ENCODE peak calls at places on chromosomes 7 and 10, in ten cellular contexts. One of them, this sample, is unnamed.

GRCh38 chr7:5681423-5681822 is 100.0 kb downstream of the RNF216 start:
- DNase-seq in GM20000: no peak
- DNase-seq in CD4-positive, alpha-beta T cell: no peak
- DNase-seq in coronary artery: no peak
- DNase-seq in neural progenitor cell: no peak
- DNase-seq in mammary epithelial cell: no peak
- DNase-seq in HL-60: no peak
- DNase-seq in chondrocyte: peak; percentile 8
- DNase-seq in HFFc6: no peak
- DNase-seq in mesothelial cell of epicardium: no peak
- DNase-seq in this sample: no peak

GRCh38 chr10:80168679-80169380 is 36.3 kb downstream of the PLAC9 start:
- DNase-seq in mesothelial cell of epicardium: no peak
- DNase-seq in chondrocyte: no peak
- DNase-seq in neural progenitor cell: peak; percentile 29
- DNase-seq in mammary epithelial cell: no peak
- DNase-seq in coronary artery: no peak
- DNase-seq in CD4-positive, alpha-beta T cell: no peak
- DNase-seq in GM20000: peak; percentile 63
- DNase-seq in HFFc6: no peak
- DNase-seq in HL-60: peak; percentile 22
- DNase-seq in this sample: peak; percentile 41

GRCh38 chr7:139914306-139914747 is 85.3 kb downstream of the TBXAS1 start:
- DNase-seq in HFFc6: peak; percentile 27
- DNase-seq in mammary epithelial cell: no peak
- DNase-seq in HL-60: no peak
- DNase-seq in chondrocyte: no peak
- DNase-seq in mesothelial cell of epicardium: no peak
- DNase-seq in neural progenitor cell: no peak
- DNase-seq in GM20000: no peak
- DNase-seq in coronary artery: no peak
- DNase-seq in CD4-positive, alpha-beta T cell: no peak
- DNase-seq in this sample: no peak

GRCh38 chr10:72460271-72460670 is 105.6 kb upstream of the DNAJB12 start:
- DNase-seq in HFFc6: no peak
- DNase-seq in CD4-positive, alpha-beta T cell: no peak
- DNase-seq in mammary epithelial cell: no peak
- DNase-seq in GM20000: no peak
- DNase-seq in mesothelial cell of epicardium: no peak
- DNase-seq in neural progenitor cell: no peak
- DNase-seq in coronary artery: no peak
- DNase-seq in chondrocyte: no peak
- DNase-seq in HL-60: no peak
- DNase-seq in this sample: no peak

GRCh38 chr10:15744217-15744865 is 24.6 kb upstream of the ITGA8 start:
- DNase-seq in chondrocyte: no peak
- DNase-seq in CD4-positive, alpha-beta T cell: peak; percentile 3
- DNase-seq in mesothelial cell of epicardium: no peak
- DNase-seq in HFFc6: peak; percentile 45
- DNase-seq in mammary epithelial cell: peak; percentile 25
- DNase-seq in GM20000: peak; percentile 56
- DNase-seq in coronary artery: no peak
- DNase-seq in HL-60: peak; percentile 20
- DNase-seq in neural progenitor cell: peak; percentile 85
- DNase-seq in this sample: no peak

GRCh38 chr10:120477006-120477722 is 20.1 kb downstream of the PLPP4 start:
- DNase-seq in CD4-positive, alpha-beta T cell: no peak
- DNase-seq in mammary epithelial cell: no peak
- DNase-seq in HFFc6: peak; percentile 80
- DNase-seq in mesothelial cell of epicardium: no peak
- DNase-seq in chondrocyte: no peak
- DNase-seq in neural progenitor cell: no peak
- DNase-seq in HL-60: no peak
- DNase-seq in coronary artery: peak; percentile 14
- DNase-seq in GM20000: no peak
- DNase-seq in this sample: no peak

GRCh38 chr10:335151-335800 is 200.0 kb downstream of the ZMYND11 start:
- DNase-seq in mesothelial cell of epicardium: no peak
- DNase-seq in HFFc6: no peak
- DNase-seq in HL-60: no peak
- DNase-seq in chondrocyte: no peak
- DNase-seq in CD4-positive, alpha-beta T cell: no peak
- DNase-seq in GM20000: no peak
- DNase-seq in mammary epithelial cell: no peak
- DNase-seq in neural progenitor cell: no peak
- DNase-seq in coronary artery: peak; percentile 60
- DNase-seq in this sample: peak; percentile 15

GRCh38 chr10:110923856-110924493 is 4.6 kb downstream of the SHOC2 start:
- DNase-seq in HFFc6: no peak
- DNase-seq in CD4-positive, alpha-beta T cell: no peak
- DNase-seq in GM20000: peak; percentile 17
- DNase-seq in neural progenitor cell: no peak
- DNase-seq in coronary artery: no peak
- DNase-seq in HL-60: no peak
- DNase-seq in mammary epithelial cell: peak; percentile 0
- DNase-seq in mesothelial cell of epicardium: no peak
- DNase-seq in chondrocyte: no peak
- DNase-seq in this sample: no peak

GRCh38 chr7:129367700-129368388 is 66.4 kb upstream of the STRIP2 start:
- DNase-seq in GM20000: peak; percentile 70
- DNase-seq in CD4-positive, alpha-beta T cell: peak; percentile 65
- DNase-seq in mammary epithelial cell: peak; percentile 42
- DNase-seq in chondrocyte: no peak
- DNase-seq in HL-60: peak; percentile 71
- DNase-seq in mesothelial cell of epicardium: peak; percentile 58
- DNase-seq in neural progenitor cell: peak; percentile 86
- DNase-seq in coronary artery: no peak
- DNase-seq in HFFc6: peak; percentile 41
- DNase-seq in this sample: peak; percentile 56

GRCh38 chr7:39838326-39838725 is 111.7 kb upstream of the CDK13 start:
- DNase-seq in HFFc6: no peak
- DNase-seq in neural progenitor cell: no peak
- DNase-seq in CD4-positive, alpha-beta T cell: no peak
- DNase-seq in HL-60: peak; percentile 36
- DNase-seq in coronary artery: no peak
- DNase-seq in mammary epithelial cell: peak; percentile 66
- DNase-seq in chondrocyte: no peak
- DNase-seq in mesothelial cell of epicardium: no peak
- DNase-seq in GM20000: no peak
- DNase-seq in this sample: no peak

GRCh38 chr7:85508642-85509429 is 322.0 kb upstream of the SEMA3D start:
- DNase-seq in HL-60: no peak
- DNase-seq in chondrocyte: no peak
- DNase-seq in coronary artery: no peak
- DNase-seq in CD4-positive, alpha-beta T cell: no peak
- DNase-seq in mammary epithelial cell: peak; percentile 67
- DNase-seq in mesothelial cell of epicardium: no peak
- DNase-seq in HFFc6: peak; percentile 90
- DNase-seq in GM20000: no peak
- DNase-seq in neural progenitor cell: no peak
- DNase-seq in this sample: no peak

GRCh38 chr10:61629594-61629993 is 33.1 kb upstream of the CABCOCO1 start:
- DNase-seq in coronary artery: no peak
- DNase-seq in mesothelial cell of epicardium: no peak
- DNase-seq in CD4-positive, alpha-beta T cell: no peak
- DNase-seq in GM20000: no peak
- DNase-seq in neural progenitor cell: no peak
- DNase-seq in HL-60: no peak
- DNase-seq in mammary epithelial cell: no peak
- DNase-seq in HFFc6: no peak
- DNase-seq in chondrocyte: no peak
- DNase-seq in this sample: no peak

DNA sequence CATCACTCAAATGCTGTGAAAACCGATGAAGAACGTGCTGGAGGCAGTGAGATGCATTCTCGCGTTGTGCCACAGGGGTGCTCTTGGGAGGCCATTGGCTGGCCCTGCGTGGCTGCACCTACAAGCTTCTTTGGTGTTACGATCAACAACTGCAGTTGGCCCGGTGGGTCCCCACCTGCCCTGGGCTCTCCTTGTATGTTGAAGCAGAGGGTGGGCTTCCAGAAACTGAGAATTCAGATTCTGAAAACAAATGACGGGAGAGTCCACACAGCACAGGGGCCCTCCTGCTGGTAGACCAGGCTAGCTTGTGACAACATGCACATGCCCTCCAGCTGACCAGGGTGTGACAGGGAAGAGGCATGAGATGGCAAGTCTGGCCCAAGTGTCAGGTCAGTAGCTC is 23.7 kb upstream of the DDC start:
- DNase-seq in GM20000: no peak
- DNase-seq in neural progenitor cell: no peak
- DNase-seq in mammary epithelial cell: no peak
- DNase-seq in HL-60: peak; percentile 11
- DNase-seq in chondrocyte: no peak
- DNase-seq in coronary artery: no peak
- DNase-seq in CD4-positive, alpha-beta T cell: no peak
- DNase-seq in mesothelial cell of epicardium: no peak
- DNase-seq in HFFc6: no peak
- DNase-seq in this sample: no peak
- TF ChIP-seq CTCF in GM20000: no peak
- TF ChIP-seq CTCF in neural progenitor cell: peak; percentile 25
- TF ChIP-seq CTCF in mammary epithelial cell: no peak
- TF ChIP-seq CTCF in HL-60: peak; percentile 7
- TF ChIP-seq CTCF in chondrocyte: peak; percentile 10
- TF ChIP-seq CTCF in coronary artery: no peak
- TF ChIP-seq CTCF in CD4-positive, alpha-beta T cell: no peak
- TF ChIP-seq CTCF in mesothelial cell of epicardium: no peak
- TF ChIP-seq CTCF in HFFc6: peak; percentile 44
- TF ChIP-seq CTCF in this sample: peak; percentile 17

GRCh38 chr7:111853231-111853990 is 291.1 kb upstream of the IMMP2L start:
- DNase-seq in mesothelial cell of epicardium: no peak
- DNase-seq in HL-60: no peak
- DNase-seq in coronary artery: no peak
- DNase-seq in mammary epithelial cell: no peak
- DNase-seq in chondrocyte: no peak
- DNase-seq in HFFc6: peak; percentile 19
- DNase-seq in GM20000: no peak
- DNase-seq in CD4-positive, alpha-beta T cell: no peak
- DNase-seq in neural progenitor cell: peak; percentile 49
- DNase-seq in this sample: no peak

GRCh38 chr7:111852081-111852480 is 289.8 kb upstream of the IMMP2L start:
- DNase-seq in chondrocyte: no peak
- DNase-seq in mammary epithelial cell: no peak
- DNase-seq in CD4-positive, alpha-beta T cell: no peak
- DNase-seq in HL-60: no peak
- DNase-seq in coronary artery: no peak
- DNase-seq in mesothelial cell of epicardium: no peak
- DNase-seq in GM20000: no peak
- DNase-seq in HFFc6: no peak
- DNase-seq in neural progenitor cell: no peak
- DNase-seq in this sample: no peak

GRCh38 chr7:111858331-111858730 is 296.0 kb upstream of the IMMP2L start:
- DNase-seq in neural progenitor cell: no peak
- DNase-seq in HFFc6: no peak
- DNase-seq in chondrocyte: no peak
- DNase-seq in mesothelial cell of epicardium: no peak
- DNase-seq in HL-60: no peak
- DNase-seq in mammary epithelial cell: no peak
- DNase-seq in CD4-positive, alpha-beta T cell: no peak
- DNase-seq in GM20000: no peak
- DNase-seq in coronary artery: no peak
- DNase-seq in this sample: no peak

GRCh38 chr7:111855161-111855841 is 293.0 kb upstream of the IMMP2L start:
- DNase-seq in HFFc6: peak; percentile 78
- DNase-seq in neural progenitor cell: peak; percentile 59
- DNase-seq in GM20000: peak; percentile 24
- DNase-seq in coronary artery: no peak
- DNase-seq in HL-60: peak; percentile 63
- DNase-seq in CD4-positive, alpha-beta T cell: no peak
- DNase-seq in mesothelial cell of epicardium: no peak
- DNase-seq in mammary epithelial cell: peak; percentile 48
- DNase-seq in chondrocyte: no peak
- DNase-seq in this sample: no peak

GRCh38 chr7:111855842-111856227 is 293.5 kb upstream of the IMMP2L start:
- DNase-seq in mesothelial cell of epicardium: no peak
- DNase-seq in GM20000: peak; percentile 10
- DNase-seq in neural progenitor cell: peak; percentile 11
- DNase-seq in coronary artery: no peak
- DNase-seq in chondrocyte: no peak
- DNase-seq in mammary epithelial cell: no peak
- DNase-seq in HL-60: no peak
- DNase-seq in HFFc6: no peak
- DNase-seq in CD4-positive, alpha-beta T cell: no peak
- DNase-seq in this sample: no peak
- TF ChIP-seq CTCF in mesothelial cell of epicardium: no peak
- TF ChIP-seq CTCF in GM20000: no peak
- TF ChIP-seq CTCF in neural progenitor cell: peak; percentile 7
- TF ChIP-seq CTCF in coronary artery: no peak
- TF ChIP-seq CTCF in chondrocyte: no peak
- TF ChIP-seq CTCF in mammary epithelial cell: peak; percentile 28
- TF ChIP-seq CTCF in HL-60: no peak
- TF ChIP-seq CTCF in HFFc6: no peak
- TF ChIP-seq CTCF in CD4-positive, alpha-beta T cell: no peak
- TF ChIP-seq CTCF in this sample: no peak

GRCh38 chr10:27413831-27414348 is 90.2 kb upstream of the RAB18 start:
- DNase-seq in mammary epithelial cell: no peak
- DNase-seq in HL-60: no peak
- DNase-seq in CD4-positive, alpha-beta T cell: no peak
- DNase-seq in chondrocyte: no peak
- DNase-seq in mesothelial cell of epicardium: no peak
- DNase-seq in HFFc6: no peak
- DNase-seq in GM20000: no peak
- DNase-seq in neural progenitor cell: no peak
- DNase-seq in coronary artery: no peak
- DNase-seq in this sample: peak; percentile 44

GRCh38 chr10:27410153-27410552 is 94.0 kb upstream of the RAB18 start:
- DNase-seq in coronary artery: no peak
- DNase-seq in mesothelial cell of epicardium: no peak
- DNase-seq in chondrocyte: no peak
- DNase-seq in HFFc6: no peak
- DNase-seq in HL-60: no peak
- DNase-seq in CD4-positive, alpha-beta T cell: no peak
- DNase-seq in GM20000: no peak
- DNase-seq in neural progenitor cell: no peak
- DNase-seq in mammary epithelial cell: no peak
- DNase-seq in this sample: no peak

DNA sequence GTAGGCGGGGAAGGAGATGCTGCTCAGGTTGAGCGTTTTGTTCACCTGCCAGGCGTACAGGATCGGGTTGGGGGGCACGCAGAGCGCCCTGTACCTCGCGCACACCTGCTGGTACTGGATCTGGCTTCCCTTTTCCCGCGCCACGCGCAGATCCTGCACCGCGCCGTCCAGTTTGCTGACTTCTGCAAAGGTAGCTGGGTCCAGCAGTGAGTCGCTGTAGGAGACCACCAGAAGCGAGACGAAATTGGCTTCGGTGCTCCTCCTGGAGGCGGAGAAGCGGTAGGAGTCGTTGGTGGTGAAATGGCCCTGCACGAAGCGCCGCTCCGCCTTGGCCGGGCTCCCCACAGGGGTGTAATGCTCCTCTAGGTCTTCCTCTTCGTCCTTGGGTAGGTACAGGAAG is 90.7 kb upstream of the RAB18 start:
- DNase-seq in HFFc6: no peak
- DNase-seq in HL-60: no peak
- DNase-seq in chondrocyte: no peak
- DNase-seq in neural progenitor cell: no peak
- DNase-seq in CD4-positive, alpha-beta T cell: no peak
- DNase-seq in mammary epithelial cell: no peak
- DNase-seq in mesothelial cell of epicardium: no peak
- DNase-seq in GM20000: no peak
- DNase-seq in coronary artery: no peak
- DNase-seq in this sample: no peak
- TF ChIP-seq CTCF in HFFc6: no peak
- TF ChIP-seq CTCF in HL-60: no peak
- TF ChIP-seq CTCF in chondrocyte: no peak
- TF ChIP-seq CTCF in neural progenitor cell: no peak
- TF ChIP-seq CTCF in CD4-positive, alpha-beta T cell: no peak
- TF ChIP-seq CTCF in mammary epithelial cell: no peak
- TF ChIP-seq CTCF in mesothelial cell of epicardium: no peak
- TF ChIP-seq CTCF in GM20000: no peak
- TF ChIP-seq CTCF in coronary artery: no peak
- TF ChIP-seq CTCF in this sample: no peak

GRCh38 chr10:13589316-13589715 is 2.6 kb downstream of the PRPF18 start:
- DNase-seq in HFFc6: no peak
- DNase-seq in HL-60: no peak
- DNase-seq in mammary epithelial cell: no peak
- DNase-seq in chondrocyte: no peak
- DNase-seq in GM20000: no peak
- DNase-seq in CD4-positive, alpha-beta T cell: no peak
- DNase-seq in mesothelial cell of epicardium: no peak
- DNase-seq in neural progenitor cell: no peak
- DNase-seq in coronary artery: no peak
- DNase-seq in this sample: no peak
- TF ChIP-seq CTCF in HFFc6: peak; percentile 52
- TF ChIP-seq CTCF in HL-60: no peak
- TF ChIP-seq CTCF in mammary epithelial cell: peak; percentile 28
- TF ChIP-seq CTCF in chondrocyte: peak; percentile 43
- TF ChIP-seq CTCF in GM20000: no peak
- TF ChIP-seq CTCF in CD4-positive, alpha-beta T cell: no peak
- TF ChIP-seq CTCF in mesothelial cell of epicardium: no peak
- TF ChIP-seq CTCF in neural progenitor cell: no peak
- TF ChIP-seq CTCF in coronary artery: no peak
- TF ChIP-seq CTCF in this sample: no peak